ENCODE peak calls at places on chromosomes 6 and 20, in eight cellular contexts. A is endothelial cell; O is germinal center; C is Panc1; K is activated naive CD4-positive, alpha-beta T cell; Q is LHCN-M2; U is stimulated activated CD8-positive, alpha-beta memory T cell treated with anti-CD3 and anti-CD28 coated beads, Interleukin-15, amount 100 ng/mL, for 4 hours; P is DMS79. R is an unnamed sample.

GRCh38 chr6:78400076-78400475 is 467.3 kb upstream of the IRAK1BP1 start:
- DNase-seq in U (no peak), P (no peak), A (no peak), K (no peak), Q (no peak), O (no peak), C (no peak), R (no peak)

GRCh38 chr20:13101701-13102100 is 92.9 kb downstream of the SPTLC3 start:
- DNase-seq in U (no peak), C (no peak), P (no peak), Q (peak; percentile 67), A (no peak), K (no peak), O (no peak), R (no peak)

GRCh38 chr6:35737413-35738211 is 780 bp downstream of the ARMC12 start:
- DNase-seq in U (no peak), A (no peak), C (no peak), K (no peak), P (peak; percentile 29), O (peak; percentile 80), Q (peak; percentile 83), R (peak; percentile 87)

GRCh38 chr6:8215631-8216030 is 113.3 kb upstream of the EEF1E1 start:
- DNase-seq in C (no peak), U (no peak), K (no peak), Q (no peak), O (no peak), A (no peak), P (no peak), R (no peak)

GRCh38 chr6:62150048-62150663 is 135.9 kb downstream of the KHDRBS2 start:
- DNase-seq in U (no peak), Q (peak; percentile 1), O (peak; percentile 7), C (peak; percentile 28), P (no peak), K (no peak), A (peak; percentile 37), R (peak; percentile 60)

GRCh38 chr6:143607168-143607567 is 70.6 kb upstream of the PHACTR2 start:
- DNase-seq in A (no peak), P (no peak), C (no peak), O (no peak), Q (no peak), U (no peak), K (no peak), R (no peak)

GRCh38 chr6:133254552-133255228 is 13.5 kb downstream of the EYA4 start:
- DNase-seq in A (no peak), P (no peak), O (no peak), Q (peak; percentile 81), C (no peak), K (no peak), U (no peak), R (peak; percentile 12)

GRCh38 chr20:21137078-21137477 is 11.2 kb downstream of the KIZ start:
- DNase-seq in C (no peak), U (no peak), A (no peak), P (no peak), Q (no peak), K (no peak), O (no peak), R (no peak)

GRCh38 chr6:83517500-83517899 is 5.2 kb downstream of the PRSS35 start:
- DNase-seq in O (no peak), K (no peak), P (no peak), C (no peak), Q (no peak), U (no peak), A (no peak), R (no peak)

GRCh38 chr6:144566868-144567615 is 281.9 kb downstream of the UTRN start:
- DNase-seq in Q (peak; percentile 72), P (no peak), A (no peak), U (no peak), C (no peak), O (no peak), K (no peak), R (no peak)

GRCh38 chr6:2900821-2901644 is 2.1 kb downstream of the SERPINB9 start:
- DNase-seq in A (no peak), P (no peak), Q (no peak), C (no peak), K (no peak), U (no peak), O (no peak), R (no peak)

GRCh38 chr20:63469713-63470101 is 2.7 kb downstream of the KCNQ2 start:
- DNase-seq in C (no peak), O (no peak), P (no peak), U (no peak), K (no peak), A (no peak), Q (no peak), R (no peak)